ENCODE peak calls at places on chromosomes 13 and 19, in six cellular contexts. One of them, this sample, is unnamed.

GRCh38 chr19:39512964-39513363 is 2.0 kb upstream of the SELENOV start:
- DNase-seq in mucosa of gallbladder: no peak
- DNase-seq in endothelial cell: no peak
- DNase-seq in iPS-NIHi11: no peak
- DNase-seq in effector CD4-positive, alpha-beta T cell: no peak
- DNase-seq in activated naive CD4-positive, alpha-beta T cell treated with Interleukin-2 at 50 U/mL for 16 hours: no peak
- DNase-seq in this sample: no peak

GRCh38 chr13:29577135-29578051 is 18.1 kb downstream of the SLC7A1 start:
- DNase-seq in mucosa of gallbladder: no peak
- DNase-seq in endothelial cell: no peak
- DNase-seq in iPS-NIHi11: no peak
- DNase-seq in effector CD4-positive, alpha-beta T cell: no peak
- DNase-seq in activated naive CD4-positive, alpha-beta T cell treated with Interleukin-2 at 50 U/mL for 16 hours: no peak
- DNase-seq in this sample: no peak

GRCh38 chr19:4914736-4915501 is 5.6 kb downstream of the UHRF1 start:
- DNase-seq in mucosa of gallbladder: peak
- DNase-seq in endothelial cell: no peak
- DNase-seq in iPS-NIHi11: no peak
- DNase-seq in effector CD4-positive, alpha-beta T cell: peak
- DNase-seq in activated naive CD4-positive, alpha-beta T cell treated with Interleukin-2 at 50 U/mL for 16 hours: peak
- DNase-seq in this sample: no peak

GRCh38 chr19:44879309-44880065 is 11.6 kb upstream of the TOMM40 start:
- DNase-seq in mucosa of gallbladder: no peak
- DNase-seq in endothelial cell: no peak
- DNase-seq in iPS-NIHi11: no peak
- DNase-seq in effector CD4-positive, alpha-beta T cell: no peak
- DNase-seq in activated naive CD4-positive, alpha-beta T cell treated with Interleukin-2 at 50 U/mL for 16 hours: no peak
- DNase-seq in this sample: no peak

GRCh38 chr13:66565261-66565660 is 664.9 kb downstream of the PCDH9 start:
- DNase-seq in mucosa of gallbladder: no peak
- DNase-seq in endothelial cell: no peak
- DNase-seq in iPS-NIHi11: no peak
- DNase-seq in effector CD4-positive, alpha-beta T cell: no peak
- DNase-seq in activated naive CD4-positive, alpha-beta T cell treated with Interleukin-2 at 50 U/mL for 16 hours: no peak
- DNase-seq in this sample: no peak

GRCh38 chr19:29526730-29527499 is 1.1 kb downstream of the VSTM2B start:
- DNase-seq in mucosa of gallbladder: no peak
- DNase-seq in endothelial cell: peak
- DNase-seq in iPS-NIHi11: peak
- DNase-seq in effector CD4-positive, alpha-beta T cell: no peak
- DNase-seq in activated naive CD4-positive, alpha-beta T cell treated with Interleukin-2 at 50 U/mL for 16 hours: peak
- DNase-seq in this sample: no peak

GRCh38 chr13:46478641-46479040 is 74.3 kb upstream of the LRCH1 start:
- DNase-seq in mucosa of gallbladder: no peak
- DNase-seq in endothelial cell: no peak
- DNase-seq in iPS-NIHi11: no peak
- DNase-seq in effector CD4-positive, alpha-beta T cell: no peak
- DNase-seq in activated naive CD4-positive, alpha-beta T cell treated with Interleukin-2 at 50 U/mL for 16 hours: no peak
- DNase-seq in this sample: no peak

GRCh38 chr19:53900191-53900860 is 8.8 kb upstream of the CACNG7 start:
- DNase-seq in mucosa of gallbladder: no peak
- DNase-seq in endothelial cell: no peak
- DNase-seq in iPS-NIHi11: no peak
- DNase-seq in effector CD4-positive, alpha-beta T cell: no peak
- DNase-seq in activated naive CD4-positive, alpha-beta T cell treated with Interleukin-2 at 50 U/mL for 16 hours: no peak
- DNase-seq in this sample: no peak

GRCh38 chr19:35639321-35639639 is 2.3 kb upstream of the ETV2 start:
- DNase-seq in mucosa of gallbladder: no peak
- DNase-seq in endothelial cell: no peak
- DNase-seq in iPS-NIHi11: no peak
- DNase-seq in effector CD4-positive, alpha-beta T cell: no peak
- DNase-seq in activated naive CD4-positive, alpha-beta T cell treated with Interleukin-2 at 50 U/mL for 16 hours: no peak
- DNase-seq in this sample: no peak

GRCh38 chr13:21573920-21574712 is 29.9 kb downstream of the MICU2 start:
- DNase-seq in mucosa of gallbladder: no peak
- DNase-seq in endothelial cell: no peak
- DNase-seq in iPS-NIHi11: peak
- DNase-seq in effector CD4-positive, alpha-beta T cell: no peak
- DNase-seq in activated naive CD4-positive, alpha-beta T cell treated with Interleukin-2 at 50 U/mL for 16 hours: no peak
- DNase-seq in this sample: no peak

GRCh38 chr13:112351825-112352224 is 24.3 kb upstream of the SPACA7 start:
- DNase-seq in mucosa of gallbladder: no peak
- DNase-seq in endothelial cell: no peak
- DNase-seq in iPS-NIHi11: no peak
- DNase-seq in effector CD4-positive, alpha-beta T cell: no peak
- DNase-seq in activated naive CD4-positive, alpha-beta T cell treated with Interleukin-2 at 50 U/mL for 16 hours: no peak
- DNase-seq in this sample: no peak

GRCh38 chr19:11814707-11815050 is 606 bp downstream of the ZNF440 start:
- DNase-seq in mucosa of gallbladder: no peak
- DNase-seq in endothelial cell: no peak
- DNase-seq in iPS-NIHi11: peak
- DNase-seq in effector CD4-positive, alpha-beta T cell: no peak
- DNase-seq in activated naive CD4-positive, alpha-beta T cell treated with Interleukin-2 at 50 U/mL for 16 hours: no peak
- DNase-seq in this sample: no peak

GRCh38 chr13:50126378-50127016 is 111.3 kb downstream of the KCNRG start:
- DNase-seq in mucosa of gallbladder: no peak
- DNase-seq in endothelial cell: no peak
- DNase-seq in iPS-NIHi11: no peak
- DNase-seq in effector CD4-positive, alpha-beta T cell: peak
- DNase-seq in activated naive CD4-positive, alpha-beta T cell treated with Interleukin-2 at 50 U/mL for 16 hours: no peak
- DNase-seq in this sample: no peak

GRCh38 chr13:51222510-51223283 is 499 bp downstream of the FAM124A start:
- DNase-seq in mucosa of gallbladder: no peak
- DNase-seq in endothelial cell: peak
- DNase-seq in iPS-NIHi11: peak
- DNase-seq in effector CD4-positive, alpha-beta T cell: no peak
- DNase-seq in activated naive CD4-positive, alpha-beta T cell treated with Interleukin-2 at 50 U/mL for 16 hours: no peak
- DNase-seq in this sample: no peak

GRCh38 chr13:97648171-97648880 is 214.4 kb downstream of the RAP2A start:
- DNase-seq in mucosa of gallbladder: no peak
- DNase-seq in endothelial cell: no peak
- DNase-seq in iPS-NIHi11: no peak
- DNase-seq in effector CD4-positive, alpha-beta T cell: no peak
- DNase-seq in activated naive CD4-positive, alpha-beta T cell treated with Interleukin-2 at 50 U/mL for 16 hours: no peak
- DNase-seq in this sample: no peak

GRCh38 chr13:82688400-82688999 is 1193.8 kb downstream of the SLITRK1 start:
- DNase-seq in mucosa of gallbladder: no peak
- DNase-seq in endothelial cell: no peak
- DNase-seq in iPS-NIHi11: no peak
- DNase-seq in effector CD4-positive, alpha-beta T cell: no peak
- DNase-seq in activated naive CD4-positive, alpha-beta T cell treated with Interleukin-2 at 50 U/mL for 16 hours: no peak
- DNase-seq in this sample: no peak

GRCh38 chr13:93646247-93646646 is 419.6 kb downstream of the GPC6 start:
- DNase-seq in mucosa of gallbladder: no peak
- DNase-seq in endothelial cell: no peak
- DNase-seq in iPS-NIHi11: no peak
- DNase-seq in effector CD4-positive, alpha-beta T cell: no peak
- DNase-seq in activated naive CD4-positive, alpha-beta T cell treated with Interleukin-2 at 50 U/mL for 16 hours: no peak
- DNase-seq in this sample: no peak

GRCh38 chr13:52353116-52353718 is 52.8 kb downstream of the THSD1 start:
- DNase-seq in mucosa of gallbladder: no peak
- DNase-seq in endothelial cell: no peak
- DNase-seq in iPS-NIHi11: no peak
- DNase-seq in effector CD4-positive, alpha-beta T cell: no peak
- DNase-seq in activated naive CD4-positive, alpha-beta T cell treated with Interleukin-2 at 50 U/mL for 16 hours: no peak
- DNase-seq in this sample: no peak

GRCh38 chr13:87234981-87235380 is 436.2 kb upstream of the SLITRK5 start:
- DNase-seq in mucosa of gallbladder: no peak
- DNase-seq in endothelial cell: no peak
- DNase-seq in iPS-NIHi11: no peak
- DNase-seq in effector CD4-positive, alpha-beta T cell: no peak
- DNase-seq in activated naive CD4-positive, alpha-beta T cell treated with Interleukin-2 at 50 U/mL for 16 hours: no peak
- DNase-seq in this sample: no peak

GRCh38 chr13:76383671-76384461 is 502.3 kb downstream of the KCTD12 start:
- DNase-seq in mucosa of gallbladder: peak
- DNase-seq in endothelial cell: no peak
- DNase-seq in iPS-NIHi11: no peak
- DNase-seq in effector CD4-positive, alpha-beta T cell: no peak
- DNase-seq in activated naive CD4-positive, alpha-beta T cell treated with Interleukin-2 at 50 U/mL for 16 hours: no peak
- DNase-seq in this sample: no peak

GRCh38 chr19:51531349-51532315 is at the start of gene SIGLEC6:
- DNase-seq in mucosa of gallbladder: peak
- DNase-seq in endothelial cell: no peak
- DNase-seq in iPS-NIHi11: no peak
- DNase-seq in effector CD4-positive, alpha-beta T cell: no peak
- DNase-seq in activated naive CD4-positive, alpha-beta T cell treated with Interleukin-2 at 50 U/mL for 16 hours: no peak
- DNase-seq in this sample: no peak

GRCh38 chr19:53965091-53965490 is 2.4 kb downstream of the CACNG8 start:
- DNase-seq in mucosa of gallbladder: no peak
- DNase-seq in endothelial cell: no peak
- DNase-seq in iPS-NIHi11: no peak
- DNase-seq in effector CD4-positive, alpha-beta T cell: no peak
- DNase-seq in activated naive CD4-positive, alpha-beta T cell treated with Interleukin-2 at 50 U/mL for 16 hours: no peak
- DNase-seq in this sample: no peak

GRCh38 chr13:83215627-83216026 is 666.6 kb downstream of the SLITRK1 start:
- DNase-seq in mucosa of gallbladder: no peak
- DNase-seq in endothelial cell: no peak
- DNase-seq in iPS-NIHi11: no peak
- DNase-seq in effector CD4-positive, alpha-beta T cell: no peak
- DNase-seq in activated naive CD4-positive, alpha-beta T cell treated with Interleukin-2 at 50 U/mL for 16 hours: no peak
- DNase-seq in this sample: no peak

GRCh38 chr13:110887242-110887954 is 27.5 kb downstream of the ANKRD10 start:
- DNase-seq in mucosa of gallbladder: no peak
- DNase-seq in endothelial cell: no peak
- DNase-seq in iPS-NIHi11: no peak
- DNase-seq in effector CD4-positive, alpha-beta T cell: no peak
- DNase-seq in activated naive CD4-positive, alpha-beta T cell treated with Interleukin-2 at 50 U/mL for 16 hours: no peak
- DNase-seq in this sample: no peak

GRCh38 chr13:36915891-36916640 is 4.0 kb downstream of the SMAD9 start:
- DNase-seq in mucosa of gallbladder: no peak
- DNase-seq in endothelial cell: no peak
- DNase-seq in iPS-NIHi11: no peak
- DNase-seq in effector CD4-positive, alpha-beta T cell: no peak
- DNase-seq in activated naive CD4-positive, alpha-beta T cell treated with Interleukin-2 at 50 U/mL for 16 hours: no peak
- DNase-seq in this sample: no peak

GRCh38 chr19:461664-462551 is 1.1 kb upstream of the SHC2 start:
- DNase-seq in mucosa of gallbladder: peak
- DNase-seq in endothelial cell: no peak
- DNase-seq in iPS-NIHi11: peak
- DNase-seq in effector CD4-positive, alpha-beta T cell: no peak
- DNase-seq in activated naive CD4-positive, alpha-beta T cell treated with Interleukin-2 at 50 U/mL for 16 hours: no peak
- DNase-seq in this sample: no peak

GRCh38 chr13:34913040-34913439 is 29.0 kb upstream of the NBEA start:
- DNase-seq in mucosa of gallbladder: no peak
- DNase-seq in endothelial cell: peak
- DNase-seq in iPS-NIHi11: peak
- DNase-seq in effector CD4-positive, alpha-beta T cell: no peak
- DNase-seq in activated naive CD4-positive, alpha-beta T cell treated with Interleukin-2 at 50 U/mL for 16 hours: no peak
- DNase-seq in this sample: no peak

GRCh38 chr19:8361921-8362793 is 1.8 kb upstream of the ANGPTL4 start:
- DNase-seq in mucosa of gallbladder: peak
- DNase-seq in endothelial cell: no peak
- DNase-seq in iPS-NIHi11: peak
- DNase-seq in effector CD4-positive, alpha-beta T cell: no peak
- DNase-seq in activated naive CD4-positive, alpha-beta T cell treated with Interleukin-2 at 50 U/mL for 16 hours: no peak
- DNase-seq in this sample: no peak

GRCh38 chr19:33302175-33302973 is at the start of gene CEBPA:
- DNase-seq in mucosa of gallbladder: peak
- DNase-seq in endothelial cell: peak
- DNase-seq in iPS-NIHi11: peak
- DNase-seq in effector CD4-positive, alpha-beta T cell: peak
- DNase-seq in activated naive CD4-positive, alpha-beta T cell treated with Interleukin-2 at 50 U/mL for 16 hours: peak
- DNase-seq in this sample: no peak

GRCh38 chr19:38266981-38267597 is 2.7 kb downstream of the SPINT2 start:
- DNase-seq in mucosa of gallbladder: no peak
- DNase-seq in endothelial cell: no peak
- DNase-seq in iPS-NIHi11: no peak
- DNase-seq in effector CD4-positive, alpha-beta T cell: no peak
- DNase-seq in activated naive CD4-positive, alpha-beta T cell treated with Interleukin-2 at 50 U/mL for 16 hours: no peak
- DNase-seq in this sample: no peak

GRCh38 chr19:13165091-13165997 is 15.1 kb downstream of the IER2 start:
- DNase-seq in mucosa of gallbladder: no peak
- DNase-seq in endothelial cell: no peak
- DNase-seq in iPS-NIHi11: peak
- DNase-seq in effector CD4-positive, alpha-beta T cell: no peak
- DNase-seq in activated naive CD4-positive, alpha-beta T cell treated with Interleukin-2 at 50 U/mL for 16 hours: no peak
- DNase-seq in this sample: no peak

GRCh38 chr13:110780410-110780809 is 66.9 kb downstream of the ING1 start:
- DNase-seq in mucosa of gallbladder: no peak
- DNase-seq in endothelial cell: no peak
- DNase-seq in iPS-NIHi11: no peak
- DNase-seq in effector CD4-positive, alpha-beta T cell: no peak
- DNase-seq in activated naive CD4-positive, alpha-beta T cell treated with Interleukin-2 at 50 U/mL for 16 hours: no peak
- DNase-seq in this sample: no peak

GRCh38 chr13:39036212-39036611 is 1.7 kb downstream of the PROSER1 start:
- DNase-seq in mucosa of gallbladder: no peak
- DNase-seq in endothelial cell: no peak
- DNase-seq in iPS-NIHi11: no peak
- DNase-seq in effector CD4-positive, alpha-beta T cell: no peak
- DNase-seq in activated naive CD4-positive, alpha-beta T cell treated with Interleukin-2 at 50 U/mL for 16 hours: peak
- DNase-seq in this sample: no peak

GRCh38 chr19:5623397-5624153 is 692 bp downstream of the SAFB start:
- DNase-seq in mucosa of gallbladder: no peak
- DNase-seq in endothelial cell: peak
- DNase-seq in iPS-NIHi11: no peak
- DNase-seq in effector CD4-positive, alpha-beta T cell: no peak
- DNase-seq in activated naive CD4-positive, alpha-beta T cell treated with Interleukin-2 at 50 U/mL for 16 hours: peak
- DNase-seq in this sample: no peak